ENCODE peak calls at places on chromosome 6, in four cellular contexts. U, M, N and V are unnamed samples.

GRCh38 chr6:80676386-80676785 is 569.9 kb downstream of the BCKDHB start:
- DNase-seq in U (peak), M (no peak), N (no peak), V (no peak)

GRCh38 chr6:158654498-158654897 is 4.6 kb downstream of the SYTL3 start:
- DNase-seq in U (peak), M (no peak), N (peak), V (no peak)

GRCh38 chr6:168047841-168048723 is 30.9 kb downstream of the FRMD1 start:
- DNase-seq in U (no peak), M (no peak), N (no peak), V (no peak)

GRCh38 chr6:45454008-45454911 is 76.5 kb upstream of the SUPT3H start:
- DNase-seq in U (peak), M (no peak), N (no peak), V (no peak)

GRCh38 chr6:30870546-30870945 is 13.8 kb upstream of the DDR1 start:
- DNase-seq in U (no peak), M (no peak), N (no peak), V (peak)

GRCh38 chr6:89443658-89444057 is 10.7 kb downstream of the ANKRD6 start:
- DNase-seq in U (no peak), M (no peak), N (no peak), V (no peak)

GRCh38 chr6:105545947-105546710 is 143.2 kb upstream of the PREP start:
- DNase-seq in U (peak), M (no peak), N (no peak), V (no peak)

GRCh38 chr6:21751608-21752007 is 158.1 kb downstream of the SOX4 start:
- DNase-seq in U (no peak), M (no peak), N (no peak), V (no peak)

GRCh38 chr6:14281831-14282230 is 164.3 kb downstream of the CD83 start:
- DNase-seq in U (no peak), M (no peak), N (no peak), V (no peak)

GRCh38 chr6:84691978-84692623 is 72.3 kb downstream of the TBX18 start:
- DNase-seq in U (no peak), M (no peak), N (no peak), V (no peak)

GRCh38 chr6:79570129-79570801 is 33.0 kb upstream of the LCA5 start:
- DNase-seq in U (peak), M (no peak), N (peak), V (no peak)

GRCh38 chr6:160051390-160051789 is 70.2 kb upstream of the SLC22A1 start:
- DNase-seq in U (no peak), M (no peak), N (no peak), V (no peak)

GRCh38 chr6:8219352-8219943 is 117.1 kb upstream of the EEF1E1 start:
- DNase-seq in U (peak), M (no peak), N (peak), V (peak)

GRCh38 chr6:133394630-133395029 is 153.5 kb downstream of the EYA4 start:
- DNase-seq in U (no peak), M (no peak), N (no peak), V (no peak)

GRCh38 chr6:82569022-82569421 is 205.4 kb downstream of the TPBG start:
- DNase-seq in U (no peak), M (no peak), N (no peak), V (no peak)

GRCh38 chr6:157017022-157017421 is 239.8 kb downstream of the ARID1B start:
- DNase-seq in U (no peak), M (no peak), N (no peak), V (no peak)

GRCh38 chr6:148470141-148470540 is 127.5 kb downstream of the SASH1 start:
- DNase-seq in U (no peak), M (no peak), N (no peak), V (no peak)

GRCh38 chr6:7021306-7021705 is 86.5 kb upstream of the RREB1 start:
- DNase-seq in U (no peak), M (no peak), N (no peak), V (no peak)

GRCh38 chr6:26230336-26230735 is 134.7 kb upstream of the BTN3A2 start:
- DNase-seq in U (no peak), M (no peak), N (no peak), V (no peak)

GRCh38 chr6:32982084-32982701 is 13.8 kb downstream of the BRD2 start:
- DNase-seq in U (no peak), M (no peak), N (no peak), V (no peak)

GRCh38 chr6:131949615-131949908 is 1.6 kb downstream of the CCN2 start:
- DNase-seq in U (peak), M (no peak), N (no peak), V (no peak)

GRCh38 chr6:79704200-79704599 is 73.1 kb downstream of the SH3BGRL2 start:
- DNase-seq in U (no peak), M (no peak), N (no peak), V (no peak)

GRCh38 chr6:16966821-16967817 is 134.7 kb upstream of the STMND1 start:
- DNase-seq in U (no peak), M (no peak), N (no peak), V (no peak)

GRCh38 chr6:102051001-102051400 is 657.5 kb downstream of the GRIK2 start:
- DNase-seq in U (no peak), M (no peak), N (no peak), V (no peak)

GRCh38 chr6:116476021-116476678 is 15.0 kb downstream of the CALHM6 start:
- DNase-seq in U (peak), M (no peak), N (no peak), V (peak)

GRCh38 chr6:29516108-29516507 is 28.4 kb upstream of the MAS1L start:
- DNase-seq in U (peak), M (no peak), N (no peak), V (peak)

GRCh38 chr6:31355540-31355988 is 1.4 kb downstream of the HLA-B start:
- DNase-seq in U (no peak), M (no peak), N (no peak), V (no peak)

GRCh38 chr6:147022041-147022440 is 182.2 kb upstream of the STXBP5 start:
- DNase-seq in U (peak), M (no peak), N (no peak), V (no peak)

GRCh38 chr6:41271901-41272395 is 14.5 kb downstream of the TREM1 start:
- DNase-seq in U (no peak), M (no peak), N (no peak), V (peak)

GRCh38 chr6:87539554-87539953 is 50.2 kb downstream of the RARS2 start:
- DNase-seq in U (no peak), M (no peak), N (no peak), V (no peak)

DNA sequence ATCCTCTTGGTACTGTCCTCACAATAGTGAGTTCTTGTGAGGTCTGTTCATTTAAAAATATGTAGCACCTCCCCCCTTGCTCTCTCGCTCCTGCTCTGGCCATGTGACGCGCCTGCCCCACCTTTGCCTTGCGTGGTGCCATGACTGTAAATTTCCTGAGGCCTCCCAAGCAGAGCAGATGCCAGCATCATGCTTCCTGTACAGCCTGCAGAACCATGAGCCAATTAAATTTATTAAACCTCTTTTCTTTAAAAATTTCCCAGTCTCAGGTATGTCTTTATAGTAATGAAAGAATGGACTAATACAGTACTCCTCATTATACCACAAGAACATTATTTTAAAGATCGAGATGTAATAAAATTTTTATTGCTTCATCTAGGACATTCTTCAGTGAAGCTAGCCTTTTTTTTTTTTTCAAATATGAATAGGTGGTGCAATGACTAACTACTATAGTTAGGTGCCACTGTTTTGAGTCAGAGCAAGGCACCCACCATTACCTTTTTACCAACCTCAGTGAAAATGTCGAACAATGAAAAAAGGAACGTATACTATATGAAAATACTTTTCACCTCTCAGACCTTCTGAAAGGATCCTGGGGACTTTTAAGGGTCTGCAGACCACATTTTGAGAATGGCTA is 191.1 kb upstream of the SGK1 start:
- DNase-seq in U (no peak), M (no peak), N (no peak), V (no peak)
- TF ChIP-seq CTCF in U (no peak), M (no peak), N (no peak), V (no peak)

GRCh38 chr6:135281907-135282306 is 100.8 kb downstream of the MYB start:
- DNase-seq in U (no peak), M (no peak), N (no peak), V (no peak)

GRCh38 chr6:135281227-135281626 is 100.1 kb downstream of the MYB start:
- DNase-seq in U (no peak), M (no peak), N (no peak), V (no peak)

GRCh38 chr6:135285165-135285564 is 104.1 kb downstream of the MYB start:
- DNase-seq in U (no peak), M (no peak), N (no peak), V (no peak)

GRCh38 chr6:135280375-135281136 is 99.4 kb downstream of the MYB start:
- DNase-seq in U (no peak), M (no peak), N (no peak), V (no peak)

GRCh38 chr6:135282425-135282824 is 101.3 kb downstream of the MYB start:
- DNase-seq in U (no peak), M (no peak), N (no peak), V (no peak)
- TF ChIP-seq CTCF in U (no peak), M (no peak), N (no peak), V (no peak)

GRCh38 chr6:143295904-143296303 is 154.6 kb downstream of the ADAT2 start:
- DNase-seq in U (no peak), M (no peak), N (no peak), V (no peak)
- TF ChIP-seq CTCF in U (no peak), M (no peak), N (no peak), V (no peak)

GRCh38 chr6:112400282-112400681 is 53.2 kb downstream of the RFPL4B start:
- DNase-seq in U (no peak), M (no peak), N (no peak), V (no peak)

GRCh38 chr6:112398686-112399085 is 51.6 kb downstream of the RFPL4B start:
- DNase-seq in U (no peak), M (no peak), N (no peak), V (no peak)

GRCh38 chr6:112396221-112396620 is 49.1 kb downstream of the RFPL4B start:
- DNase-seq in U (no peak), M (no peak), N (no peak), V (no peak)

GRCh38 chr6:112401083-112401482 is 54.0 kb downstream of the RFPL4B start:
- DNase-seq in U (no peak), M (no peak), N (no peak), V (no peak)
- TF ChIP-seq CTCF in U (no peak), M (no peak), N (no peak), V (no peak)

DNA sequence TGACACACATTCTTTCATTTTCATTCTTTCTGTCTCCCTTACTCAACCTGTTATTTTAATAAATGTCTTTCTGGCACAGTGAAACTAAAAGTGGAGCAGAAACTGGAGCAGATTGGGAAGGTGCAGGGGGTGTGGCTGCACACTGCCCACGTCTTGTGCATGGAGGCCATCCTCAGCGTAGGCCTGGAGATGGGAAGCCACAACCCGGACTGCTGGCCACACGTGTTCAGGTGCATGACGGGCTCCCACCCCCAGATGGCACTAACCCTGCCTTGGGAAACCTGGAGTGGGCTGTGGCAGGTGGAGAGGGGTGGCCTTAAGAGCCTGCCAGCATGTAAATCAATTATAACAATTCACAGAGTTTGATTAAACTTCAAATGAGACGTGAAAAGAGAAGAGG is 71.4 kb upstream of the PBOV1 start:
- DNase-seq in U (peak), M (no peak), N (peak), V (peak)
- TF ChIP-seq CTCF in U (peak), M (no peak), N (peak), V (no peak)

GRCh38 chr6:39452306-39452705 is 129.8 kb upstream of the KCNK16 start:
- DNase-seq in U (peak), M (no peak), N (no peak), V (no peak)

GRCh38 chr6:39453236-39453635 is 130.7 kb upstream of the KCNK16 start:
- DNase-seq in U (peak), M (no peak), N (no peak), V (no peak)

GRCh38 chr6:39453956-39454524 is 131.5 kb upstream of the KCNK16 start:
- DNase-seq in U (no peak), M (no peak), N (no peak), V (no peak)

GRCh38 chr6:39452746-39453145 is 130.2 kb upstream of the KCNK16 start:
- DNase-seq in U (no peak), M (no peak), N (no peak), V (no peak)

DNA sequence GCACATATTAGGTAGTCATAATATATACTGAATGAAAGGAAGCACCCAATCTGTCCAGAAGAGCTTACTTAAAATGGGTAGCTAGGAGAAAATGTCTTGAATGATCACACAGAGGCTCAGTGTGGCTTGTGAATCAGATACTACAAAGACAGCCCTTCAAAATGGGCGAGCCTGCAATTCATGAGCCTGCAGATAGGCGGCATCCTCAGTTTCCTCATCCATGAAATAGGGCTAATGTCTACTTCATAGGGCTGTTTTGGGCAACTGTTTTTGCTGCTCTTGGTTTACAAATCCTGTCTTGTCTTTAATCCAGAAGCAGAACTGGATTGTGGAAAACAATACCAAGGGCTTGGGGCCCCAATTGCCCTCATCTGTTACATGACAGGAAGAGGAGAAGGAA is 129.3 kb upstream of the KCNK16 start:
- DNase-seq in U (no peak), M (no peak), N (no peak), V (peak)
- TF ChIP-seq CTCF in U (peak), M (no peak), N (peak), V (peak)

DNA sequence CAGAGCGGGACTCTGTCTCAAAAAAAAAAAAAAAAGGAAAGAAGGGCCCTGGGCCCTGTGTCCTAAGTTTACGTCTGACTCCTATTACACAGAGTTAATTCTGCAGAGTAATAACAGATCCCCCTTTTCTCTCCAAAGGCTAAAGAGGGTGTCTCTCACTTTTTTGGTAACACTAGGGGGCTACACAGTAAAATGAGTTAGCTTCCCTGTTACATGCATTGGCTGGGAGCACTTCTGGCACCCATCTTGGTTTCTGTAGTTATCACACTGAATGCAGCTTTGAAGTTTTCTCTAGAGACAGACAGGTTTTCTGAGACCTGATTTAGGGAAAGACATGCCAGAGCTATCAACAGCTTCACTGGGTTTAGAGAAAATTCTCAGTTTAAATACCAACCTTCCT is 29.2 kb downstream of the RNF8 start:
- DNase-seq in U (no peak), M (no peak), N (no peak), V (no peak)
- TF ChIP-seq CTCF in U (no peak), M (no peak), N (no peak), V (no peak)